ENCODE peak calls at places on chromosomes 5 and 9, in six cellular contexts. X is colonic mucosa, K is stomach, J is tibial artery, G is brain microvascular endothelial cell, L is AG04450. Y is an unnamed sample. For H3K27me3, the result is how much of the 10 kb centered on the place peaks cover.

GRCh38 chr9:115969096-115969495 is 184.5 kb upstream of the PAPPA start:
- DNase-seq in K (no peak), J (no peak), G (no peak), X (no peak), L (no peak), Y (no peak)

GRCh38 chr9:35262064-35262463 is 100.3 kb downstream of the UNC13B start:
- DNase-seq in X (no peak), J (no peak), G (no peak), K (no peak), L (no peak), Y (no peak)

GRCh38 chr5:115267617-115268016 is 4.9 kb upstream of the PGGT1B start:
- DNase-seq in L (no peak), K (no peak), J (no peak), G (no peak), X (no peak), Y (no peak)

GRCh38 chr5:133120156-133120750 is 68.4 kb downstream of the HSPA4 start:
- DNase-seq in J (no peak), X (no peak), K (no peak), L (no peak), G (no peak), Y (no peak)

GRCh38 chr5:76838481-76839261 is 11.1 kb upstream of the S100Z start:
- DNase-seq in J (no peak), G (peak), L (no peak), X (peak), K (no peak), Y (no peak)

GRCh38 chr5:89703799-89704198 is 705.8 kb downstream of the CETN3 start:
- DNase-seq in L (no peak), J (no peak), X (no peak), G (no peak), K (no peak), Y (no peak)

GRCh38 chr9:125513634-125514413 is 193.2 kb downstream of the MAPKAP1 start:
- DNase-seq in L (no peak), X (peak), J (no peak), G (peak), K (peak), Y (peak)

GRCh38 chr5:38319486-38319885 is 61.1 kb downstream of the EGFLAM start:
- DNase-seq in K (no peak), X (no peak), J (no peak), G (no peak), L (no peak), Y (no peak)

GRCh38 chr9:75149841-75150241 is 61.5 kb downstream of the OSTF1 start:
- DNase-seq in K (no peak), X (no peak), G (no peak), L (no peak), J (no peak), Y (no peak)

GRCh38 chr9:128205296-128205944 is 2.2 kb downstream of the DNM1 start:
- DNase-seq in J (no peak), K (no peak), X (no peak), G (no peak), L (no peak), Y (no peak)

GRCh38 chr5:106254784-106255183 is 1416.0 kb downstream of the EFNA5 start:
- DNase-seq in L (no peak), K (no peak), X (no peak), J (no peak), G (no peak), Y (no peak)

GRCh38 chr5:177501874-177502678 is 4.7 kb upstream of the PDLIM7 start:
- DNase-seq in X (no peak), G (no peak), J (no peak), K (no peak), L (no peak), Y (no peak)

GRCh38 chr5:141832131-141832530 is 46.1 kb downstream of the PCDH1 start:
- DNase-seq in J (no peak), L (no peak), K (no peak), G (no peak), X (no peak), Y (no peak)

GRCh38 chr5:180593446-180594206 is 2.3 kb upstream of the SCGB3A1 start:
- DNase-seq in J (peak), K (peak), X (no peak), G (no peak), L (no peak), Y (no peak)
- H3K27me3 ChIP-seq in J (under half), K (half or more), X (under half), G (under half), L (under half), Y (under half)

DNA sequence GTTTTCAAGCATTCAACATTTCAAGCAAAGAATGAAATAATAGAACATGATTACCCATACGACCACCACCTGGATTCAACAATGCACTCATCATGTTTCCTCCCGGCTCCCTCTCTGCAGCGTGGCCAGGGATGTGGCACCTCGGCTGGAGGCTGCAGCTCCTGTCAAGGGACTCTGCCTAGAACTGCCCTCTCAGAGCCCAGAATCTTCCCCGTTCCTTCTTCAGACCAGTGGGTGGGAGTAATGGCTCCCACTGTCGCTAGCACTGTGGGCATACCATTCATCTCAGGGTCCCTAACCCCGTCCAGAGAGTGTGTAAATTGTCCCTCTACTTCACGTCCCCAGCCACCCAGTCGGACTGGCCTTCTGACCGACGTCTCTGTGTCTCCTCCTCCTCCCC is 118.6 kb upstream of the COL5A1 start:
- DNase-seq in L (no peak), X (no peak), J (no peak), K (peak), G (no peak), Y (no peak)
- H3K4me3 ChIP-seq in L (no peak), X (no peak), J (no peak), K (no peak), G (no peak), Y (no peak)

GRCh38 chr9:121650220-121651013 is 1.0 kb upstream of the DAB2IP start:
- DNase-seq in G (no peak), K (peak), X (peak), J (no peak), L (peak), Y (peak)
- H3K27me3 ChIP-seq in G (under half), K (half or more), X (under half), J (under half), L (under half), Y (under half)

DNA sequence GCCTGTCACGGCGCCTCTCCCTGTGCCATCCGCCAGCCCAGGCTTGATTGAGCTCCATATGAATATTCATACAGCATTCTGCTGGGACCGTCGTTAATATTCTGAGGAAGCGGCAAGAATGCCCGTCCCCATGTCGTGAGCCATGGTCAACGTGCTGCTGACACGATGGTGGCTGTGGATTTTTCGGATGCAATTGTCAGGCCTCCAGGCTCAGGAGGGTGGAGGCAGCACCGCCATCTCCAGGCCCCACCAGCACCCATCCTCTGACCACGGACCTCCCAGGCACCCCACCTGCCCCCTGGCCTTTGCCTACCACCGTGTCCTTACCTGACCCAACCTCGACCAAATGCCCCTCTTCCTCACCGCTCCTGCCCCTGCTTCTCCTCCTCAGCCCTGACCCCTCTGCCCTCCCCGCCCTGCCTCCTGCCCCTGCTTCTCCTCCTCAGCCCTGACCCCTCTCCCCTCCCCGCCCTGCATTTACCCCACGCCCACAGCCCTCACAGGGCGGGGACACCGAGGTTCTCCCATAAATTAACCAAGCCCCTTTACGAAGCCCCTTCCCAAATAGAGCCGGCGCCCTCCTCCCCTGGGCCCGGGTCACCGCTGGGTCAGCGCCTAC is 9.9 kb downstream of the TMEM250 start:
- DNase-seq in J (no peak), X (no peak), L (no peak), G (no peak), K (no peak), Y (no peak)
- H3K4me3 ChIP-seq in J (peak), X (peak), L (no peak), G (no peak), K (peak), Y (no peak)

GRCh38 chr9:126622872-126623271 is 9.1 kb downstream of the LMX1B start:
- DNase-seq in K (no peak), L (no peak), G (no peak), J (no peak), X (no peak), Y (no peak)
- H3K27me3 ChIP-seq in K (half or more), L (half or more), G (half or more), J (under half), X (half or more), Y (under half)

GRCh38 chr9:133474215-133474614 is 4.7 kb downstream of the SLC2A6 start:
- DNase-seq in X (no peak), L (no peak), J (no peak), K (no peak), G (no peak), Y (no peak)
- H3K4me3 ChIP-seq in X (no peak), L (no peak), J (no peak), K (no peak), G (no peak), Y (no peak)

GRCh38 chr9:137432687-137433348 is 8.3 kb downstream of the ENTPD8 start:
- DNase-seq in J (no peak), G (no peak), K (no peak), L (no peak), X (no peak), Y (no peak)

GRCh38 chr9:137434498-137435380 is 6.4 kb downstream of the ENTPD8 start:
- DNase-seq in L (no peak), G (no peak), J (no peak), K (no peak), X (no peak), Y (no peak)

GRCh38 chr9:137431416-137431931 is 8.3 kb downstream of the NOXA1 start:
- DNase-seq in G (no peak), X (no peak), K (no peak), L (no peak), J (no peak), Y (no peak)

GRCh38 chr9:137433916-137434431 is 7.2 kb downstream of the ENTPD8 start:
- DNase-seq in J (no peak), G (no peak), K (no peak), L (no peak), X (no peak), Y (no peak)

DNA sequence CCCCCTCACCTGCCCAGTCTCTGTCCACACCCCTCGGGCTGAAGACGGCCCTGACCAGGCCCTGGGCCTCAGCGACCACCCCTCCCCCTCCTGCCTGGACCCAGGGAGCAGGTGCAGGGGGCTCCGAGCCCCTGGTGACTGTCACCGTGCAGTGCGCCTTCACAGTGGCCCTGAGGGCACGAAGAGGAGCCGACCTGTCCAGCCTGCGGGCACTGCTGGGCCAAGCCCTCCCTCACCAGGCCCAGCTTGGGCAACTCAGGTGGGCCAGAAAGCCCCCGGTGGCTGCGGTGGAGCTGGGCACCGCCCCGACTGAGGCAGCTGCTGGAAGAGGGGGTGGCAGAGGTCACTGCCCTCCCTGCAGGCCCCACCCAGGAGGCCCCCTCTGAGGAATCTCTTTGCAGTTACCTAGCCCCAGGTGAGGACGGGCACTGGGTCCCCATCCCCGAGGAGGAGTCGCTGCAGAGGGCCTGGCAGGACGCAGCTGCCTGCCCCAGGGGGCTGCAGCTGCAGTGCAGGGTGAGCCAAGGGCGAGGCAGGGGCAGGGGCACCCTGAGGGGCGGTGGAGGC is 7.7 kb downstream of the ENTPD8 start:
- DNase-seq in X (no peak), L (no peak), G (no peak), J (no peak), K (no peak), Y (no peak)
- H3K27me3 ChIP-seq in X (under half), L (under half), G (under half), J (under half), K (under half), Y (under half)

DNA sequence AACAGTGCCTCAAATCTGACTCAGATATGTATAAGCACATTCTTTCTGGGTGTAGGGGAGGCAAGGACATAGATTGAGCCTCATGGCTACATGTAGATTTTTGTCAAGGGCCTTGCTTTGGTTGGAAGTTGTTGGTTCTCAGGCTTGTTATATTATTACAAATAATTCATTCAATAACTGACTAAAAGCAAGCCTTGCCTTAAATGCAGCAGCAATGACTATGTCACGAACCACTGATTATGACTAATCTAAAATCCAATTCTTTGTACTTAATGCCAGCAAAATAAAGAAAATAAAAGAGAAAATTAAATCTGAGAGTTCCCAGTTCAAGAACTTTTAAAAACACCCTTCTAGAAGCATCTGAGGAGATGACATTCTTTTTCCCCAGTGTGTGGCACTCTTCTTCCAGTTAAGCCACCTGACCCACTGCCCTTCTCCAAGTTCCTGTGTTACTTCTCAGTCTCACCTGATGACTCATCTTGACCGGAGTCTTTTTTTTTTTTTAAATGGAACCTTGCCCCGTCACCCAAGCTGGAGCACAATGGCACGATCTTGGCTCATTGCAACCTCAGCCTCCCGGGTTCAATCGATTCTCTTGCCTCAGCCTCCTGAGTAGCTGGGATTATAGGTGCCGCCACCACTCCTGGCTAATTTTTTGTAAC is 223.9 kb upstream of the DAB2 start:
- DNase-seq in G (peak), J (no peak), X (peak), K (no peak), L (no peak), Y (peak)
- H3K4me3 ChIP-seq in G (no peak), J (no peak), X (no peak), K (no peak), L (no peak), Y (no peak)

DNA sequence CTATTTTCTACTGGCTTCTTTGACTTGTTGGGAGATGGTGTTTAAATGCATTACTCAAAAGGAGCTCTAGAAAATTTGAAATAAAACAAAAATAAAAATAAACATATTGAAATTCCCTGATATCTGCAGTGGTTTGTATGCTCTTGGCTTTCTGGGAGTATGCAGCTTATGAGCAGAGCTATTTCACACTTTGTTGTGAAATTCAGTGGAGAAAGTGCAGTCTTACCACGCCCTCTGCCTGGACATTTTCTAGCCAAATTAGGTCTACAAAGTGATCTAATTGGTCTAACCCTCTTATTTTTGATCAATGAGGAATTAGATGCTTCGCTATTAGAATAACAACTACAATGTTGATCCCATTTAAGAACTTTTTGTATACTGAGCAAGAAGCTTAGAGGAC is 66.8 kb downstream of the INSYN2B start:
- DNase-seq in J (no peak), G (no peak), X (no peak), L (no peak), K (no peak), Y (no peak)
- H3K27me3 ChIP-seq in J (under half), G (under half), X (under half), L (under half), K (under half), Y (under half)

Y was measured in MG63.